ENCODE peak calls at places on chromosome 18, in five cellular contexts. One of them, this sample, is unnamed.

GRCh38 chr18:79608069-79608468 is 71.5 kb upstream of the CTDP1 start:
- DNase-seq in H9: no peak
- DNase-seq in OCI-LY7: no peak
- DNase-seq in astrocyte: no peak
- DNase-seq in neuronal stem cell: no peak
- DNase-seq in this sample: no peak

GRCh38 chr18:44744206-44745180 is 63.8 kb downstream of the SETBP1 start:
- DNase-seq in H9: peak; percentile 62
- DNase-seq in OCI-LY7: no peak
- DNase-seq in astrocyte: no peak
- DNase-seq in neuronal stem cell: peak; percentile 74
- DNase-seq in this sample: peak; percentile 84

GRCh38 chr18:13099113-13099512 is 108.0 kb downstream of the CEP192 start:
- DNase-seq in H9: no peak
- DNase-seq in OCI-LY7: no peak
- DNase-seq in astrocyte: no peak
- DNase-seq in neuronal stem cell: no peak
- DNase-seq in this sample: no peak

GRCh38 chr18:58541789-58542425 is 87.0 kb downstream of the ALPK2 start:
- DNase-seq in H9: no peak
- DNase-seq in OCI-LY7: no peak
- DNase-seq in astrocyte: peak; percentile 100
- DNase-seq in neuronal stem cell: no peak
- DNase-seq in this sample: no peak

GRCh38 chr18:63848159-63848558 is 39.3 kb upstream of the SERPINB2 start:
- DNase-seq in H9: no peak
- DNase-seq in OCI-LY7: peak; percentile 12
- DNase-seq in astrocyte: peak; percentile 36
- DNase-seq in neuronal stem cell: peak; percentile 43
- DNase-seq in this sample: peak; percentile 22

GRCh38 chr18:24023185-24023814 is 8.7 kb downstream of the TTC39C start:
- DNase-seq in H9: peak; percentile 76
- DNase-seq in OCI-LY7: no peak
- DNase-seq in astrocyte: no peak
- DNase-seq in neuronal stem cell: no peak
- DNase-seq in this sample: peak; percentile 68

GRCh38 chr18:51151568-51152511 is 45.6 kb downstream of the MEX3C start:
- DNase-seq in H9: peak; percentile 23
- DNase-seq in OCI-LY7: peak; percentile 65
- DNase-seq in astrocyte: no peak
- DNase-seq in neuronal stem cell: no peak
- DNase-seq in this sample: no peak

GRCh38 chr18:2571200-2572143 is at the start of the genes METTL4 and NDC80:
- DNase-seq in H9: peak; percentile 92
- DNase-seq in OCI-LY7: peak; percentile 94
- DNase-seq in astrocyte: peak; percentile 76
- DNase-seq in neuronal stem cell: peak; percentile 89
- DNase-seq in this sample: peak; percentile 83

GRCh38 chr18:63317982-63318881 is 1.3 kb downstream of the BCL2 start:
- DNase-seq in H9: peak; percentile 85
- DNase-seq in OCI-LY7: no peak
- DNase-seq in astrocyte: no peak
- DNase-seq in neuronal stem cell: no peak
- DNase-seq in this sample: peak; percentile 79

GRCh38 chr18:27017901-27018500 is 152.5 kb upstream of the AQP4 start:
- DNase-seq in H9: no peak
- DNase-seq in OCI-LY7: peak; percentile 13
- DNase-seq in astrocyte: no peak
- DNase-seq in neuronal stem cell: no peak
- DNase-seq in this sample: peak; percentile 43
- H2AFZ ChIP-seq in H9: no peak overlapping the region
- H2AFZ ChIP-seq in OCI-LY7: no peak overlapping the region
- H2AFZ ChIP-seq in astrocyte: no peak overlapping the region
- H2AFZ ChIP-seq in neuronal stem cell: no peak overlapping the region
- H2AFZ ChIP-seq in this sample: no peak overlapping the region

GRCh38 chr18:46156838-46157237 is 52.7 kb downstream of the HAUS1 start:
- DNase-seq in H9: no peak
- DNase-seq in OCI-LY7: no peak
- DNase-seq in astrocyte: no peak
- DNase-seq in neuronal stem cell: no peak
- DNase-seq in this sample: no peak

GRCh38 chr18:46158498-46158897 is 54.3 kb downstream of the HAUS1 start:
- DNase-seq in H9: no peak
- DNase-seq in OCI-LY7: no peak
- DNase-seq in astrocyte: no peak
- DNase-seq in neuronal stem cell: no peak
- DNase-seq in this sample: no peak

GRCh38 chr18:46161721-46162421 is 57.7 kb downstream of the HAUS1 start:
- DNase-seq in H9: no peak
- DNase-seq in OCI-LY7: no peak
- DNase-seq in astrocyte: no peak
- DNase-seq in neuronal stem cell: no peak
- DNase-seq in this sample: no peak

GRCh38 chr18:46163941-46164499 is 59.8 kb downstream of the HAUS1 start:
- DNase-seq in H9: no peak
- DNase-seq in OCI-LY7: no peak
- DNase-seq in astrocyte: no peak
- DNase-seq in neuronal stem cell: no peak
- DNase-seq in this sample: no peak

DNA sequence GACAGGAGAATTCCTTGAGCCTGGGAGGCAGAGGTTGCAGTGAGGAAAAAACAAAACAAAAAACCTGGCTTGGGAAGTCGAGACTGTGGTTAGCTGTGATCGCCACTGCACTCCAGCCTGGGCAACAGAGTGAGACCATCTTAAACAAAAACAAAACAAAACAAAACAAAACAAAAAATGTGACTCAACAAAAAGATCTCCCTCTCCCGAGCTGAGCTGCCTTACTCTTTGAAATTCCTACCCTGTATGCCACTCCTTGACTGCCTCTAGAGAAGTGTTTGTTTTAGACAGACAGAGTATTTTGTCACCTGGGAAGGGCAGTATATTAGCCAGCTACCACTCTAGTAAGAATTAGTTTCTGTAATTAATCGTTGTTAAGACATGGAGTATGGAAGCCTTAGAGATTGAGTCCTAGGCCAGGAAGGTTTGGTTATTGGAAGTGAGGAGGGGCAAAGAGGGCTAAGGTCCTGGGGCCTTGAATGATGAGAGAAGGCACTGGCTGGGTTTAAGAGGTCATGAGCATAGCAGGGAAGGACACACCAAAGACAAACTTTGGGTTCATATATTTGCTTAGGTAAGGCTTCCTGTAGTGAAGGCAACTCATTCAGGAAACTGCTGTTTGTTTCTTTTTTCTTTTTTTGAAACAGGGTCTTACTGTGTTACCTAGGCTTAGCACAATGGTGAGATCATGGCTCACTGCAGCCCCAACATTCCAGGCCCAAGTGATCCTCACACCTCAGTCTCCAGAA is 56.0 kb downstream of the HAUS1 start:
- DNase-seq in H9: no peak
- DNase-seq in OCI-LY7: no peak
- DNase-seq in astrocyte: no peak
- DNase-seq in neuronal stem cell: no peak
- DNase-seq in this sample: no peak
- H2AFZ ChIP-seq in H9: no peak overlapping the region
- H2AFZ ChIP-seq in OCI-LY7: no peak overlapping the region
- H2AFZ ChIP-seq in astrocyte: no peak overlapping the region
- H2AFZ ChIP-seq in neuronal stem cell: no peak overlapping the region
- H2AFZ ChIP-seq in this sample: no peak overlapping the region

DNA sequence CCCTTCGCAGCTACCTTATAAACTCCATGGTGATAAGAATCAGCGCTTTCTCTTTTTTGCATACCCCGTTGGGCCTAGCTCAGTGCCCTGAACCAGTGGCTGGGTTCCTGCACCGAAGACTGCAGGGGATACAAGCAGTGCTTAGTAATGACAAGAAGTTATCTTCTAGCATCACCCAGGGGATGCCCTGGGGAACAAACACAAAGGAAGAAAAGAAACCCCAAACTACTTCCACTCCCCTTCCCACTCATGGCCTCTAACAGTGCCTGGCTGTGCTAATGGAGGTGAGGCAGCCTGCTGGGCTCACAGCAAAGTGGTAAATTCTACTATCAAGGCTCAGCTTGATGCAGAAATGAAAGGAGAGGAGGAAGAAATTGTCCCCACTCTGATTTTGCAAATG is 314.7 kb downstream of the TXNL1 start:
- DNase-seq in H9: no peak
- DNase-seq in OCI-LY7: no peak
- DNase-seq in astrocyte: no peak
- DNase-seq in neuronal stem cell: no peak
- DNase-seq in this sample: no peak
- H2AFZ ChIP-seq in H9: no peak overlapping the region
- H2AFZ ChIP-seq in OCI-LY7: no peak overlapping the region
- H2AFZ ChIP-seq in astrocyte: no peak overlapping the region
- H2AFZ ChIP-seq in neuronal stem cell: no peak overlapping the region
- H2AFZ ChIP-seq in this sample: no peak overlapping the region

GRCh38 chr18:74803769-74804168 is 206.1 kb downstream of the ZNF407 start:
- DNase-seq in H9: no peak
- DNase-seq in OCI-LY7: no peak
- DNase-seq in astrocyte: no peak
- DNase-seq in neuronal stem cell: no peak
- DNase-seq in this sample: no peak

GRCh38 chr18:74803117-74803516 is 205.4 kb downstream of the ZNF407 start:
- DNase-seq in H9: no peak
- DNase-seq in OCI-LY7: no peak
- DNase-seq in astrocyte: no peak
- DNase-seq in neuronal stem cell: no peak
- DNase-seq in this sample: no peak

GRCh38 chr18:74806073-74806472 is 208.4 kb downstream of the ZNF407 start:
- DNase-seq in H9: no peak
- DNase-seq in OCI-LY7: no peak
- DNase-seq in astrocyte: no peak
- DNase-seq in neuronal stem cell: no peak
- DNase-seq in this sample: no peak

GRCh38 chr18:74806700-74807416 is 209.2 kb downstream of the ZNF407 start:
- DNase-seq in H9: no peak
- DNase-seq in OCI-LY7: peak; percentile 64
- DNase-seq in astrocyte: peak; percentile 92
- DNase-seq in neuronal stem cell: no peak
- DNase-seq in this sample: no peak

GRCh38 chr18:74804677-74805076 is 207.0 kb downstream of the ZNF407 start:
- DNase-seq in H9: no peak
- DNase-seq in OCI-LY7: peak; percentile 20
- DNase-seq in astrocyte: no peak
- DNase-seq in neuronal stem cell: no peak
- DNase-seq in this sample: peak; percentile 50
- H2AFZ ChIP-seq in H9: no peak overlapping the region
- H2AFZ ChIP-seq in OCI-LY7: peak overlapping the region; percentile 9
- H2AFZ ChIP-seq in astrocyte: no peak overlapping the region
- H2AFZ ChIP-seq in neuronal stem cell: no peak overlapping the region
- H2AFZ ChIP-seq in this sample: no peak overlapping the region